ENCODE peak calls at places on chromosomes 7 and 10, in five cellular contexts. One of them, this sample, is unnamed.

GRCh38 chr7:103656221-103656620 is 210.2 kb upstream of the SLC26A5 start:
- DNase-seq in SK-MEL-5: no peak
- DNase-seq in germinal center: no peak
- DNase-seq in dorsolateral prefrontal cortex: no peak
- DNase-seq in BE2C: no peak
- DNase-seq in this sample: no peak

GRCh38 chr10:30422981-30423654 is 10.9 kb upstream of the MAP3K8 start:
- DNase-seq in SK-MEL-5: no peak
- DNase-seq in dorsolateral prefrontal cortex: no peak
- DNase-seq in germinal center: peak
- DNase-seq in BE2C: no peak
- DNase-seq in this sample: peak

GRCh38 chr10:98028168-98028770 is 2.2 kb downstream of the CRTAC1 start:
- DNase-seq in dorsolateral prefrontal cortex: peak
- DNase-seq in germinal center: peak
- DNase-seq in SK-MEL-5: peak
- DNase-seq in BE2C: peak
- DNase-seq in this sample: peak

GRCh38 chr10:120931423-120931822 is 80.3 kb downstream of the WDR11 start:
- DNase-seq in dorsolateral prefrontal cortex: no peak
- DNase-seq in SK-MEL-5: no peak
- DNase-seq in germinal center: no peak
- DNase-seq in BE2C: no peak
- DNase-seq in this sample: no peak

GRCh38 chr7:26091933-26092332 is 60.1 kb upstream of the NFE2L3 start:
- DNase-seq in dorsolateral prefrontal cortex: no peak
- DNase-seq in SK-MEL-5: peak
- DNase-seq in BE2C: no peak
- DNase-seq in germinal center: no peak
- DNase-seq in this sample: peak

GRCh38 chr7:151379534-151380198 is 30.2 kb downstream of the WDR86 start:
- DNase-seq in BE2C: no peak
- DNase-seq in germinal center: no peak
- DNase-seq in SK-MEL-5: no peak
- DNase-seq in dorsolateral prefrontal cortex: no peak
- DNase-seq in this sample: no peak

GRCh38 chr7:51309361-51310130 is 7.1 kb downstream of the COBL start:
- DNase-seq in dorsolateral prefrontal cortex: peak
- DNase-seq in germinal center: no peak
- DNase-seq in BE2C: no peak
- DNase-seq in SK-MEL-5: no peak
- DNase-seq in this sample: no peak

GRCh38 chr7:1466524-1467271 is 7.4 kb upstream of the MICALL2 start:
- DNase-seq in dorsolateral prefrontal cortex: no peak
- DNase-seq in SK-MEL-5: no peak
- DNase-seq in germinal center: no peak
- DNase-seq in BE2C: peak
- DNase-seq in this sample: peak

GRCh38 chr7:98365863-98366561 is 34.9 kb downstream of the BAIAP2L1 start:
- DNase-seq in SK-MEL-5: no peak
- DNase-seq in BE2C: no peak
- DNase-seq in germinal center: no peak
- DNase-seq in dorsolateral prefrontal cortex: no peak
- DNase-seq in this sample: no peak

GRCh38 chr10:598415-599170 is 90.9 kb downstream of the DIP2C start:
- DNase-seq in BE2C: no peak
- DNase-seq in dorsolateral prefrontal cortex: no peak
- DNase-seq in germinal center: no peak
- DNase-seq in SK-MEL-5: no peak
- DNase-seq in this sample: no peak

GRCh38 chr10:128237710-128238109 is 111.5 kb upstream of the MKI67 start:
- DNase-seq in dorsolateral prefrontal cortex: no peak
- DNase-seq in SK-MEL-5: no peak
- DNase-seq in germinal center: no peak
- DNase-seq in BE2C: no peak
- DNase-seq in this sample: no peak

GRCh38 chr7:7438851-7439250 is 96.8 kb downstream of the COL28A1 start:
- DNase-seq in dorsolateral prefrontal cortex: no peak
- DNase-seq in germinal center: no peak
- DNase-seq in SK-MEL-5: no peak
- DNase-seq in BE2C: no peak
- DNase-seq in this sample: no peak